ENCODE peak calls at places on chromosomes 5 and 9, in ten cellular contexts. W is psoas muscle, P is right atrium auricular region, G is MM.1S, J is transverse colon, E is upper lobe of left lung, F is brain microvascular endothelial cell, S is body of pancreas, H is endothelial cell of umbilical vein, U is hepatocyte. B is an unnamed sample.
A peak's percentile ranks its signal among the peaks of the same experiment; 100 is the strongest.

GRCh38 chr9:89928106-89928505 is 323.3 kb downstream of the GADD45G start:
- DNase-seq in W (no peak), P (peak; percentile 52), G (no peak), J (no peak), E (no peak), F (no peak), S (no peak), H (no peak), U (no peak), B (no peak)

GRCh38 chr5:89470658-89471057 is 587.7 kb upstream of the MEF2C start:
- DNase-seq in W (no peak), P (no peak), G (no peak), J (no peak), E (no peak), F (no peak), S (no peak), H (no peak), U (no peak), B (no peak)

GRCh38 chr9:33418090-33418489 is 15.7 kb upstream of the AQP7 start:
- DNase-seq in W (no peak), P (no peak), G (no peak), J (peak; percentile 38), E (peak; percentile 56), F (no peak), S (no peak), H (no peak), U (no peak), B (no peak)

GRCh38 chr9:21465859-21466518 is 16.1 kb downstream of the IFNE start:
- DNase-seq in W (no peak), P (no peak), G (peak; percentile 50), J (no peak), E (no peak), F (peak; percentile 59), S (no peak), H (peak; percentile 88), U (peak; percentile 76), B (no peak)

GRCh38 chr9:136994180-136994884 is 2.0 kb downstream of the CLIC3 start:
- DNase-seq in W (no peak), P (no peak), G (no peak), J (no peak), E (peak; percentile 83), F (no peak), S (no peak), H (no peak), U (no peak), B (no peak)

GRCh38 chr5:135439426-135440205 is 7.5 kb downstream of the DCANP1 start:
- DNase-seq in W (no peak), P (no peak), G (no peak), J (no peak), E (no peak), F (no peak), S (no peak), H (no peak), U (no peak), B (peak; percentile 41)

GRCh38 chr5:179111267-179112207 is 51.4 kb downstream of the ZNF354C start:
- DNase-seq in W (no peak), P (peak; percentile 38), G (no peak), J (no peak), E (no peak), F (no peak), S (no peak), H (no peak), U (no peak), B (no peak)

GRCh38 chr5:137563646-137564474 is 64.7 kb upstream of the SPOCK1 start:
- DNase-seq in W (no peak), P (no peak), G (no peak), J (no peak), E (no peak), F (peak; percentile 43), S (no peak), H (peak; percentile 95), U (no peak), B (no peak)

GRCh38 chr5:143828710-143829109 is 16.7 kb downstream of the HMHB1 start:
- DNase-seq in W (no peak), P (no peak), G (peak; percentile 84), J (no peak), E (no peak), F (no peak), S (no peak), H (no peak), U (no peak), B (no peak)

GRCh38 chr5:152051499-152052454 is 127.1 kb upstream of the GLRA1 start:
- DNase-seq in W (no peak), P (no peak), G (no peak), J (no peak), E (no peak), F (no peak), S (no peak), H (no peak), U (no peak), B (no peak)

GRCh38 chr9:101408374-101409078 is 9.9 kb downstream of the ZNF189 start:
- DNase-seq in W (no peak), P (no peak), G (no peak), J (no peak), E (no peak), F (no peak), S (no peak), H (no peak), U (no peak), B (no peak)

GRCh38 chr5:141084487-141084989 is 9.9 kb upstream of the PCDHB2 start:
- DNase-seq in W (no peak), P (no peak), G (peak; percentile 81), J (peak; percentile 18), E (no peak), F (peak; percentile 12), S (peak; percentile 56), H (peak; percentile 39), U (peak; percentile 74), B (no peak)

GRCh38 chr5:173688708-173689107 is 72.3 kb upstream of the BOD1 start:
- DNase-seq in W (no peak), P (no peak), G (no peak), J (no peak), E (no peak), F (no peak), S (no peak), H (no peak), U (no peak), B (no peak)

GRCh38 chr5:173882632-173883031 is 5.5 kb upstream of the CPEB4 start:
- DNase-seq in W (no peak), P (no peak), G (no peak), J (no peak), E (no peak), F (no peak), S (no peak), H (no peak), U (no peak), B (no peak)

GRCh38 chr5:169350759-169351240 is 49.9 kb upstream of the SLIT3 start:
- DNase-seq in W (peak; percentile 24), P (peak; percentile 77), G (no peak), J (no peak), E (no peak), F (peak; percentile 89), S (no peak), H (peak; percentile 94), U (peak; percentile 59), B (peak; percentile 82)
- TF ChIP-seq CTCF in W (no peak), P (no peak), G (no peak), J (no peak), E (no peak), F (peak; percentile 20), S (no peak), H (peak; percentile 1), U (no peak), B (no peak)

DNA sequence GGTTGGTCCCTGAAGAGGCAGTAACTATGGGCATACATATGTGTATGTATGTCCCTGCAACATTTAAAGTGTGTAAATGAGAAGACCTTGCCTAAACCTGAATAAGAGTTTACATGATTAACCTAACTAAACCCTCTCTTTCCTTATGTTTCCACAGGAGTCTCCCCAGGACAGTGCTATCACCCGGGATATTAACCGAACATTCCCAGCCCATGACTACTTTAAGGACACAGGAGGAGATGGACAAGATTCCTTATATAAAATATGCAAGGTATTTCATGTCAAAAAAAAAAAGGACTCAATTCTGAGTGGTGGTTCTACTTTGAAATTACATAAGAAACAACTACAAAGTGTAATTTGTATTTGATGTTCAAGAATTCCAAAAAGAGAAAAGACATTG is 31.7 kb downstream of the GPR21 start:
- DNase-seq in W (no peak), P (no peak), G (no peak), J (no peak), E (no peak), F (peak; percentile 12), S (no peak), H (no peak), U (no peak), B (no peak)
- H3K36me3 ChIP-seq in W (peaks cover 53% of the 10 kb centered on the region), P (peaks cover 30% of the 10 kb centered on the region), G (no peaks in the 10 kb centered on the region), J (peaks cover 24% of the 10 kb centered on the region), E (peaks cover 17% of the 10 kb centered on the region), F (no peaks in the 10 kb centered on the region), S (peaks cover 12% of the 10 kb centered on the region), H (peaks cover 6% of the 10 kb centered on the region), U (no peaks in the 10 kb centered on the region), B (peaks cover 10% of the 10 kb centered on the region)

DNA sequence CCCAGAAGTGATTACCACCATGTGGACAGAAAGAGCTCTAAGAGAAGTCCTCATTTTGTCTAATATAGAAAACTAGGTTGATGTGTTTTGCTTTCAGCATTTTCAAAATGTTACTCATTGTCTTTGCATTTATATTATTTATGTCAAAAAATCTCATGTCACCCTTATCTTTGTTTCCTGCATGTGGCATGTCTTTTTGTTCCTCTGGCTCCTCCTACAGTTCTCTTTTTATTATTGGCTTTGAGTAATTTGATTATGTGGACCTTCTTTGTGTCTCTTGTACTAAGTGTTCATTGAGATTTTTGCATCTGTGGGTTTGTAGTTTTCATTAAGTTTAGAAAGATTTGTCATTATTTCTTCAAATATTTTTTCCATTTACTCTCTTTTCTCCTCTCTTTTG is 58.8 kb downstream of the GNG10 start:
- DNase-seq in W (no peak), P (no peak), G (no peak), J (no peak), E (no peak), F (no peak), S (no peak), H (peak; percentile 16), U (no peak), B (no peak)
- TF ChIP-seq CTCF in W (no peak), P (no peak), G (no peak), J (no peak), E (no peak), F (no peak), S (no peak), H (no peak), U (no peak), B (no peak)

GRCh38 chr9:134816264-134816663 is 64.3 kb upstream of the FCN2 start:
- DNase-seq in W (no peak), P (no peak), G (no peak), J (no peak), E (peak; percentile 61), F (no peak), S (no peak), H (no peak), U (no peak), B (no peak)

GRCh38 chr9:134815435-134816214 is 65.0 kb upstream of the FCN2 start:
- DNase-seq in W (no peak), P (no peak), G (no peak), J (no peak), E (peak; percentile 41), F (no peak), S (no peak), H (no peak), U (no peak), B (no peak)

GRCh38 chr9:134811673-134812668 is 68.6 kb upstream of the FCN2 start:
- DNase-seq in W (no peak), P (no peak), G (no peak), J (no peak), E (no peak), F (peak; percentile 37), S (no peak), H (no peak), U (peak; percentile 51), B (no peak)

GRCh38 chr9:134813841-134814240 is 66.8 kb upstream of the FCN2 start:
- DNase-seq in W (no peak), P (no peak), G (no peak), J (no peak), E (peak; percentile 58), F (no peak), S (no peak), H (no peak), U (no peak), B (no peak)

GRCh38 chr9:134814598-134815215 is 65.9 kb upstream of the FCN2 start:
- DNase-seq in W (no peak), P (no peak), G (no peak), J (no peak), E (peak; percentile 52), F (peak; percentile 34), S (no peak), H (no peak), U (peak; percentile 46), B (no peak)
- H3K36me3 ChIP-seq in W (peaks cover 9% of the 10 kb centered on the region), P (peaks cover 22% of the 10 kb centered on the region), G (no peaks in the 10 kb centered on the region), J (no peaks in the 10 kb centered on the region), E (no peaks in the 10 kb centered on the region), F (peaks cover 96% of the 10 kb centered on the region), S (no peaks in the 10 kb centered on the region), H (peaks cover 48% of the 10 kb centered on the region), U (no peaks in the 10 kb centered on the region), B (peaks cover 94% of the 10 kb centered on the region)